ENCODE peak calls at places on chromosome 11, in ten cellular contexts. One of them, this sample, is unnamed.

GRCh38 chr11:126842038-126842437 is 158.5 kb downstream of the KIRREL3 start:
- DNase-seq in fibroblast of lung: no peak
- DNase-seq in prostate gland: no peak
- DNase-seq in BE2C: no peak
- DNase-seq in CD8-positive, alpha-beta T cell: no peak
- DNase-seq in mucosa of descending colon: no peak
- DNase-seq in GM12865: no peak
- DNase-seq in endothelial cell of umbilical vein: no peak
- DNase-seq in breast epithelium: no peak
- DNase-seq in H1: no peak
- DNase-seq in this sample: no peak

GRCh38 chr11:114242032-114242431 is 54.2 kb upstream of the NNMT start:
- DNase-seq in GM12865: no peak
- DNase-seq in BE2C: no peak
- DNase-seq in endothelial cell of umbilical vein: no peak
- DNase-seq in H1: no peak
- DNase-seq in mucosa of descending colon: no peak
- DNase-seq in breast epithelium: no peak
- DNase-seq in CD8-positive, alpha-beta T cell: no peak
- DNase-seq in prostate gland: no peak
- DNase-seq in fibroblast of lung: no peak
- DNase-seq in this sample: no peak

GRCh38 chr11:130786586-130786985 is 129.7 kb downstream of the SNX19 start:
- DNase-seq in fibroblast of lung: no peak
- DNase-seq in breast epithelium: no peak
- DNase-seq in GM12865: no peak
- DNase-seq in H1: no peak
- DNase-seq in endothelial cell of umbilical vein: no peak
- DNase-seq in BE2C: no peak
- DNase-seq in mucosa of descending colon: no peak
- DNase-seq in prostate gland: no peak
- DNase-seq in CD8-positive, alpha-beta T cell: no peak
- DNase-seq in this sample: no peak

GRCh38 chr11:59556115-59556882 is 45.0 kb downstream of the OR4D9 start:
- DNase-seq in BE2C: peak
- DNase-seq in endothelial cell of umbilical vein: peak
- DNase-seq in H1: peak
- DNase-seq in GM12865: peak
- DNase-seq in prostate gland: no peak
- DNase-seq in mucosa of descending colon: no peak
- DNase-seq in CD8-positive, alpha-beta T cell: peak
- DNase-seq in breast epithelium: no peak
- DNase-seq in fibroblast of lung: peak
- DNase-seq in this sample: peak

GRCh38 chr11:116862101-116862637 is 24.7 kb upstream of the APOA1 start:
- DNase-seq in fibroblast of lung: no peak
- DNase-seq in BE2C: no peak
- DNase-seq in H1: no peak
- DNase-seq in GM12865: no peak
- DNase-seq in endothelial cell of umbilical vein: no peak
- DNase-seq in CD8-positive, alpha-beta T cell: no peak
- DNase-seq in prostate gland: no peak
- DNase-seq in breast epithelium: no peak
- DNase-seq in mucosa of descending colon: no peak
- DNase-seq in this sample: no peak

GRCh38 chr11:111557425-111558111 is 17.0 kb downstream of the LAYN start:
- DNase-seq in prostate gland: no peak
- DNase-seq in GM12865: no peak
- DNase-seq in endothelial cell of umbilical vein: no peak
- DNase-seq in CD8-positive, alpha-beta T cell: no peak
- DNase-seq in breast epithelium: no peak
- DNase-seq in mucosa of descending colon: no peak
- DNase-seq in BE2C: no peak
- DNase-seq in fibroblast of lung: peak
- DNase-seq in H1: no peak
- DNase-seq in this sample: peak

GRCh38 chr11:120853435-120853834 is 170.5 kb upstream of the TBCEL start:
- DNase-seq in breast epithelium: no peak
- DNase-seq in BE2C: no peak
- DNase-seq in CD8-positive, alpha-beta T cell: no peak
- DNase-seq in GM12865: no peak
- DNase-seq in fibroblast of lung: no peak
- DNase-seq in H1: no peak
- DNase-seq in mucosa of descending colon: no peak
- DNase-seq in endothelial cell of umbilical vein: no peak
- DNase-seq in prostate gland: no peak
- DNase-seq in this sample: no peak

GRCh38 chr11:8757533-8757932 is 74.9 kb downstream of the RPL27A start:
- DNase-seq in H1: no peak
- DNase-seq in mucosa of descending colon: no peak
- DNase-seq in prostate gland: no peak
- DNase-seq in breast epithelium: no peak
- DNase-seq in BE2C: no peak
- DNase-seq in endothelial cell of umbilical vein: no peak
- DNase-seq in GM12865: no peak
- DNase-seq in CD8-positive, alpha-beta T cell: no peak
- DNase-seq in fibroblast of lung: no peak
- DNase-seq in this sample: no peak

GRCh38 chr11:44904261-44905080 is 46.2 kb downstream of the TP53I11 start:
- DNase-seq in CD8-positive, alpha-beta T cell: no peak
- DNase-seq in fibroblast of lung: no peak
- DNase-seq in mucosa of descending colon: no peak
- DNase-seq in breast epithelium: no peak
- DNase-seq in H1: no peak
- DNase-seq in BE2C: no peak
- DNase-seq in endothelial cell of umbilical vein: no peak
- DNase-seq in prostate gland: no peak
- DNase-seq in GM12865: no peak
- DNase-seq in this sample: no peak
- H3K4me3 ChIP-seq in CD8-positive, alpha-beta T cell: no peak
- H3K4me3 ChIP-seq in fibroblast of lung: no peak
- H3K4me3 ChIP-seq in mucosa of descending colon: no peak
- H3K4me3 ChIP-seq in breast epithelium: no peak
- H3K4me3 ChIP-seq in H1: no peak
- H3K4me3 ChIP-seq in BE2C: no peak
- H3K4me3 ChIP-seq in endothelial cell of umbilical vein: no peak
- H3K4me3 ChIP-seq in prostate gland: no peak
- H3K4me3 ChIP-seq in GM12865: no peak
- H3K4me3 ChIP-seq in this sample: no peak

DNA sequence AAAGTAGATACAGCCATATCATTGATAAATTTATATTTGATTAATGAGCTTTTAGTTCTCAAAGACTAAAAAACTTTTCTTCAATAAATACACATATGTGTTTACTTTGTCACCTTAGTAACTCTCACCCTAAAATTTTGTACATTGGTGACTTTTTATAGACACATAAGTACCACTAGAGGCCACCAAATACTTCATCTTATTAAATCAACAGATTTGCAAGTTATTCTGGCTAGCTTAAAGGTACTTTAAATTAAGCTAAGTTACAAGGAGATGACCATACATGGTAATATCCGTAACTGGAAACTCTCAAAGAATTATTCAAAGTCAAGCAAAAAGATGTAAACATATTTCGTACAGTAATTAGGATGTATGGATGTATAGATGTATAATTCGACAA is 112.2 kb downstream of the SBF2 start:
- DNase-seq in prostate gland: no peak
- DNase-seq in BE2C: no peak
- DNase-seq in breast epithelium: no peak
- DNase-seq in fibroblast of lung: peak
- DNase-seq in mucosa of descending colon: no peak
- DNase-seq in CD8-positive, alpha-beta T cell: no peak
- DNase-seq in GM12865: peak
- DNase-seq in H1: no peak
- DNase-seq in endothelial cell of umbilical vein: peak
- DNase-seq in this sample: peak
- TF ChIP-seq CTCF in prostate gland: peak
- TF ChIP-seq CTCF in BE2C: peak
- TF ChIP-seq CTCF in breast epithelium: no peak
- TF ChIP-seq CTCF in fibroblast of lung: no peak
- TF ChIP-seq CTCF in mucosa of descending colon: no peak
- TF ChIP-seq CTCF in CD8-positive, alpha-beta T cell: no peak
- TF ChIP-seq CTCF in GM12865: peak
- TF ChIP-seq CTCF in H1: no peak
- TF ChIP-seq CTCF in endothelial cell of umbilical vein: peak
- TF ChIP-seq CTCF in this sample: no peak

DNA sequence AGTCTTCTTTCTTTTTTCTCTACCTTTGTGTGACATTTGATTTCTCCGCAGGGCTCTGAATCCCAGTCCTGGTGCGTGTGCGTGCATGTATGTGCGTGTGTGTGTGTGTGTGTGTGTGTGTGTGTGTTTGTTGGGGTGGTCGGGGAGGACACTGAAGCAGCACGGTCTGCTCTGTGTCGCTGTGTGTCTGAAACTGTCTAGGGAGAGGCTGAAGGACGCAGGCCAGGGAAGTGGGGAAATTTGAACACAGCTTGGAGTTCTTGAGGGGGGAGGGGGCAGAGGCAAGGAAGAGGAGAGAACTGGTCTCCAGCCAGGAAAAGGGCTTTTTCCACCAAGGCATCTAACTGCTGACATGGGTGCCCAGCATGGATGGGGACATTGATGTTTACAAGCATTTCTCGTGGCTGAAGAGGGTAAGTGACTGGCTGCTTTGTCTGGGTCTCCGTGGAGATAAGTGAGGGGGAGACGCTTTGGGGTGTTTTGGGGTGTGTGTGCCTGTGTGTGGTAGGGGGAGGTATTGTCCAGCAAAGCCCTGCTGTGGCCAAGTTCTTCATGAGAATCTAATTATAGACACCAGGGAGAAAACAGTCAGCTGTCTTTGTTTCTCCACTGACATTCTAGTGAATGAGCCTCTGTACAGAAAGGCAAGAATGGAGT is 63.6 kb downstream of the PPFIBP2 start:
- DNase-seq in H1: no peak
- DNase-seq in fibroblast of lung: peak
- DNase-seq in prostate gland: no peak
- DNase-seq in endothelial cell of umbilical vein: no peak
- DNase-seq in BE2C: peak
- DNase-seq in breast epithelium: no peak
- DNase-seq in GM12865: no peak
- DNase-seq in mucosa of descending colon: peak
- DNase-seq in CD8-positive, alpha-beta T cell: no peak
- DNase-seq in this sample: peak
- H3K4me3 ChIP-seq in H1: no peak
- H3K4me3 ChIP-seq in fibroblast of lung: peak
- H3K4me3 ChIP-seq in prostate gland: no peak
- H3K4me3 ChIP-seq in endothelial cell of umbilical vein: no peak
- H3K4me3 ChIP-seq in BE2C: peak
- H3K4me3 ChIP-seq in breast epithelium: peak
- H3K4me3 ChIP-seq in GM12865: no peak
- H3K4me3 ChIP-seq in mucosa of descending colon: no peak
- H3K4me3 ChIP-seq in CD8-positive, alpha-beta T cell: no peak
- H3K4me3 ChIP-seq in this sample: peak

DNA sequence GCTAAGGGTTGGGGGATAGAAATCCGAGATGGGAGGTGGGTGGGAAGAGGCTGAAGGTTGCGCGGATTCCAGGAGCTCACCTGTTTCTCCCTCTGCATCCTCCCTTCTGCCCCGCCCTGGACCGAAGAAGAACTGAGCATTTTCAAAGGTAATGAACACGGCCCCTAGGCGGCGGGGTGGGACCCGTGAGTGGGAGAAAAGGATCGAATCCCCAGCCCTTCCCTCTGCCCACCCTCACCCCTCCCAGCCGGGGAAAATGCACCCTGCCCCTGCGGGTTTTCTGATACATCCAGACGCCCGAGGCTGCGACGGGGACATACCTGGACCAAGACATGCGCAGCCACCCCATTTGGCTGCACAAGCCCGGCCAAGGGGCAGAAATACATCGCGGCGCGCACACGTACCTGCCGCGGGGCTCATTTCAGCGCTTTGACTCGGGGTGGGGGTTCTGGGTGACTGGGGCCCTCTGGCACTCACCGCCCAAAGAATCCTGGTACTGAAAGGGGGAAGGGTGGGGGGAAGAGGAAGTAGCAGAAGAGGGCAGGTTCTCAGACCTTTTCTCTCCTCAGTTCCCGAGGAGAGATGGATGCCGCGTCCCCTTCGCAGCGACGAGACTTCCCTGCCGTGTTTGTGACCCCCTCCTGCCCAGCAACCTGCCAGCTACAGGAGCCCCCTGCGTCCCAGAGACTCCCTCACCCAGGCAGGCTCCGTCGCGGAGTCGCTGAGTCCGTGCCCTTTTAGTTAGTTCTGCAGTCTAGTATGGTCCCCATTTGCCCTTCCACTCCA is 6.0 kb downstream of the VSIG2 start:
- DNase-seq in BE2C: no peak
- DNase-seq in fibroblast of lung: no peak
- DNase-seq in mucosa of descending colon: peak
- DNase-seq in CD8-positive, alpha-beta T cell: peak
- DNase-seq in breast epithelium: no peak
- DNase-seq in H1: no peak
- DNase-seq in endothelial cell of umbilical vein: no peak
- DNase-seq in prostate gland: no peak
- DNase-seq in GM12865: peak
- DNase-seq in this sample: no peak
- TF ChIP-seq CTCF in BE2C: no peak
- TF ChIP-seq CTCF in fibroblast of lung: peak
- TF ChIP-seq CTCF in mucosa of descending colon: peak
- TF ChIP-seq CTCF in CD8-positive, alpha-beta T cell: no peak
- TF ChIP-seq CTCF in breast epithelium: peak
- TF ChIP-seq CTCF in H1: peak
- TF ChIP-seq CTCF in endothelial cell of umbilical vein: peak
- TF ChIP-seq CTCF in prostate gland: peak
- TF ChIP-seq CTCF in GM12865: peak
- TF ChIP-seq CTCF in this sample: peak

GRCh38 chr11:5700422-5701064 is 11.0 kb downstream of the TRIM22 start:
- DNase-seq in mucosa of descending colon: no peak
- DNase-seq in BE2C: no peak
- DNase-seq in H1: no peak
- DNase-seq in CD8-positive, alpha-beta T cell: no peak
- DNase-seq in endothelial cell of umbilical vein: no peak
- DNase-seq in prostate gland: no peak
- DNase-seq in GM12865: no peak
- DNase-seq in fibroblast of lung: no peak
- DNase-seq in breast epithelium: no peak
- DNase-seq in this sample: no peak
- H3K4me3 ChIP-seq in mucosa of descending colon: no peak
- H3K4me3 ChIP-seq in BE2C: no peak
- H3K4me3 ChIP-seq in H1: no peak
- H3K4me3 ChIP-seq in CD8-positive, alpha-beta T cell: no peak
- H3K4me3 ChIP-seq in endothelial cell of umbilical vein: no peak
- H3K4me3 ChIP-seq in prostate gland: no peak
- H3K4me3 ChIP-seq in GM12865: no peak
- H3K4me3 ChIP-seq in fibroblast of lung: no peak
- H3K4me3 ChIP-seq in breast epithelium: no peak
- H3K4me3 ChIP-seq in this sample: no peak